ENCODE peak calls at places on chromosomes 3 and 15, in ten cellular contexts. O, Z, T, Q, H, G, K, V, D and X are unnamed samples. For H3K9me3, the result is how much of the 10 kb centered on the place peaks cover.

GRCh38 chr3:60579734-60580133 is 671.5 kb downstream of the FHIT start:
- DNase-seq in O (no peak), Z (no peak), T (no peak), Q (no peak), H (no peak), G (no peak), K (no peak), V (no peak), D (no peak), X (no peak)

GRCh38 chr15:32718082-32718821 is 448 bp downstream of the GREM1 start:
- DNase-seq in O (no peak), Z (no peak), T (no peak), Q (no peak), H (no peak), G (peak), K (no peak), V (no peak), D (peak), X (no peak)

GRCh38 chr3:25355034-25355898 is 72.8 kb upstream of the RARB start:
- DNase-seq in O (no peak), Z (no peak), T (no peak), Q (no peak), H (no peak), G (no peak), K (no peak), V (no peak), D (no peak), X (no peak)

GRCh38 chr3:46416134-46417119 is 9.4 kb downstream of the CCRL2 start:
- DNase-seq in O (no peak), Z (no peak), T (no peak), Q (no peak), H (no peak), G (no peak), K (no peak), V (no peak), D (no peak), X (no peak)

GRCh38 chr3:105883798-105884377 is 15.1 kb upstream of the CBLB start:
- DNase-seq in O (no peak), Z (no peak), T (no peak), Q (no peak), H (no peak), G (no peak), K (no peak), V (no peak), D (no peak), X (no peak)

GRCh38 chr3:64361962-64362735 is 136.9 kb upstream of the PRICKLE2 start:
- DNase-seq in O (no peak), Z (no peak), T (no peak), Q (no peak), H (no peak), G (no peak), K (no peak), V (no peak), D (no peak), X (no peak)

GRCh38 chr3:189967254-189967865 is 153.3 kb downstream of the P3H2 start:
- DNase-seq in O (peak), Z (no peak), T (no peak), Q (no peak), H (peak), G (peak), K (no peak), V (no peak), D (no peak), X (no peak)

GRCh38 chr3:188151438-188151837 is 2.5 kb upstream of the LPP start:
- DNase-seq in O (no peak), Z (no peak), T (no peak), Q (no peak), H (no peak), G (no peak), K (no peak), V (no peak), D (no peak), X (no peak)

GRCh38 chr3:170907519-170908234 is 760 bp downstream of the EIF5A2 start:
- DNase-seq in O (no peak), Z (no peak), T (no peak), Q (peak), H (no peak), G (peak), K (no peak), V (no peak), D (no peak), X (no peak)

GRCh38 chr3:65615329-65615728 is 423.4 kb downstream of the MAGI1 start:
- DNase-seq in O (no peak), Z (no peak), T (no peak), Q (no peak), H (no peak), G (no peak), K (no peak), V (no peak), D (no peak), X (no peak)

GRCh38 chr3:32045091-32045964 is 61.1 kb upstream of the GPD1L start:
- DNase-seq in O (peak), Z (no peak), T (no peak), Q (peak), H (peak), G (peak), K (no peak), V (no peak), D (no peak), X (no peak)

GRCh38 chr3:30193625-30194044 is 412.8 kb upstream of the TGFBR2 start:
- DNase-seq in O (no peak), Z (no peak), T (no peak), Q (no peak), H (no peak), G (no peak), K (no peak), V (no peak), D (no peak), X (no peak)

GRCh38 chr3:65857327-65857726 is 181.4 kb downstream of the MAGI1 start:
- DNase-seq in O (no peak), Z (no peak), T (no peak), Q (no peak), H (no peak), G (no peak), K (no peak), V (no peak), D (no peak), X (no peak)

GRCh38 chr3:150370982-150371381 is 37.1 kb upstream of the TSC22D2 start:
- DNase-seq in O (no peak), Z (no peak), T (no peak), Q (no peak), H (no peak), G (no peak), K (no peak), V (no peak), D (no peak), X (no peak)

GRCh38 chr15:41806291-41807181 is 21.4 kb upstream of the JMJD7 start:
- DNase-seq in O (no peak), Z (no peak), T (peak), Q (no peak), H (peak), G (peak), K (no peak), V (no peak), D (no peak), X (no peak)

GRCh38 chr3:174775603-174776002 is 83.5 kb upstream of the NAALADL2 start:
- DNase-seq in O (no peak), Z (no peak), T (no peak), Q (no peak), H (no peak), G (peak), K (no peak), V (no peak), D (no peak), X (no peak)

GRCh38 chr3:67564973-67565372 is 89.4 kb downstream of the SUCLG2 start:
- DNase-seq in O (no peak), Z (no peak), T (no peak), Q (no peak), H (no peak), G (no peak), K (no peak), V (no peak), D (no peak), X (no peak)

GRCh38 chr3:16462679-16463078 is 50.8 kb downstream of the RFTN1 start:
- DNase-seq in O (no peak), Z (no peak), T (no peak), Q (no peak), H (no peak), G (no peak), K (no peak), V (no peak), D (no peak), X (no peak)

GRCh38 chr3:17302774-17303173 is 418.0 kb downstream of the PLCL2 start:
- DNase-seq in O (no peak), Z (no peak), T (peak), Q (no peak), H (no peak), G (no peak), K (no peak), V (no peak), D (no peak), X (no peak)

GRCh38 chr15:40511093-40511471 is 40.3 kb downstream of the CHST14 start:
- DNase-seq in O (no peak), Z (no peak), T (no peak), Q (peak), H (no peak), G (no peak), K (no peak), V (no peak), D (no peak), X (no peak)

GRCh38 chr3:42123012-42123581 is 31.9 kb downstream of the TRAK1 start:
- DNase-seq in O (no peak), Z (peak), T (no peak), Q (no peak), H (no peak), G (no peak), K (no peak), V (no peak), D (no peak), X (no peak)

GRCh38 chr3:56810912-56811544 is 9.3 kb upstream of the ARHGEF3 start:
- DNase-seq in O (no peak), Z (no peak), T (no peak), Q (no peak), H (no peak), G (no peak), K (no peak), V (no peak), D (no peak), X (no peak)

GRCh38 chr15:66765478-66766281 is 63.6 kb downstream of the SMAD6 start:
- DNase-seq in O (no peak), Z (no peak), T (peak), Q (peak), H (peak), G (no peak), K (no peak), V (no peak), D (peak), X (no peak)

GRCh38 chr3:99714146-99714545 is 75.8 kb downstream of the COL8A1 start:
- DNase-seq in O (no peak), Z (no peak), T (no peak), Q (no peak), H (no peak), G (no peak), K (no peak), V (no peak), D (no peak), X (no peak)

GRCh38 chr3:189132125-189132744 is 39.5 kb upstream of the TPRG1 start:
- DNase-seq in O (no peak), Z (peak), T (peak), Q (no peak), H (peak), G (no peak), K (no peak), V (peak), D (no peak), X (peak)

GRCh38 chr15:64623347-64624024 is 151.9 kb downstream of the RBPMS2 start:
- DNase-seq in O (no peak), Z (no peak), T (no peak), Q (no peak), H (no peak), G (no peak), K (no peak), V (no peak), D (no peak), X (no peak)

GRCh38 chr3:133295199-133295901 is 104.5 kb upstream of the BFSP2 start:
- DNase-seq in O (no peak), Z (no peak), T (no peak), Q (no peak), H (no peak), G (no peak), K (no peak), V (no peak), D (no peak), X (no peak)

GRCh38 chr3:126051741-126052140 is 32.2 kb downstream of the SLC41A3 start:
- DNase-seq in O (no peak), Z (no peak), T (no peak), Q (no peak), H (no peak), G (no peak), K (no peak), V (no peak), D (no peak), X (no peak)

GRCh38 chr3:196611761-196612483 is 27.6 kb upstream of the NRROS start:
- DNase-seq in O (no peak), Z (no peak), T (no peak), Q (no peak), H (no peak), G (no peak), K (no peak), V (no peak), D (no peak), X (no peak)

GRCh38 chr15:60787737-60788513 is 309.0 kb upstream of the ICE2 start:
- DNase-seq in O (no peak), Z (no peak), T (no peak), Q (no peak), H (no peak), G (no peak), K (no peak), V (peak), D (no peak), X (no peak)

GRCh38 chr3:15331606-15332404 is 581 bp downstream of the SH3BP5 start:
- DNase-seq in O (no peak), Z (peak), T (peak), Q (peak), H (no peak), G (no peak), K (no peak), V (peak), D (peak), X (peak)

GRCh38 chr3:46965151-46965550 is 11.4 kb downstream of the CCDC12 start:
- DNase-seq in O (no peak), Z (no peak), T (no peak), Q (no peak), H (no peak), G (no peak), K (no peak), V (no peak), D (no peak), X (no peak)

GRCh38 chr15:75554717-75555116 is 24.4 kb downstream of the PTPN9 start:
- DNase-seq in O (no peak), Z (no peak), T (no peak), Q (no peak), H (no peak), G (peak), K (no peak), V (no peak), D (no peak), X (no peak)

GRCh38 chr3:12286927-12287726 is 1.7 kb upstream of the PPARG start:
- DNase-seq in O (no peak), Z (peak), T (peak), Q (peak), H (no peak), G (peak), K (no peak), V (no peak), D (peak), X (no peak)

GRCh38 chr3:131960324-131960723 is 74.5 kb downstream of the CPNE4 start:
- DNase-seq in O (no peak), Z (no peak), T (no peak), Q (no peak), H (no peak), G (no peak), K (no peak), V (no peak), D (no peak), X (no peak)

DNA sequence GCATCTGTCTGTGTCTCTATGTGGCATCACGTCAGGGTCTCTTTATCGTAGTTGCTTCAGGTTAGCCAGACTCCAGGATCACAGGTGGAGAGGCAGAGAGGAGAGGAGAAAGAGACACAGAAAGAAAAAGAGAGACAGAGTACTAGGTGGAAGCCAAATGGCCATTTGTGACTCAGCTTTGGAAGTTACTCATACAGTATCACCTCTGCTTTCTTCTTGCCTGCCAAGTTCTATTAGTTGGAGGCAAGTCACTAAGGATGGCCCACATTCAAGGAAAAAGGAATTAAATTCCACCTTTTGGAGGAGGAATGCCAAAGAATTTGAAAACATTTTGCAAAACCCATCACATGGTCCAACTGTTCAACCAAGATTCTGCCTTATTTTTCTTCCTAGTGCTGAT is 291.0 kb downstream of the CHL1 start:
- DNase-seq in O (no peak), Z (no peak), T (no peak), Q (no peak), H (no peak), G (no peak), K (no peak), V (no peak), D (no peak), X (no peak)
- H3K9me3 ChIP-seq in O (under half), Z (under half), T (under half), Q (under half), H (under half), G (under half), K (under half), V (under half), D (under half), X (under half)

GRCh38 chr3:109902549-109902948 is 565.2 kb upstream of the DPPA4 start:
- DNase-seq in O (no peak), Z (no peak), T (no peak), Q (no peak), H (no peak), G (no peak), K (no peak), V (no peak), D (no peak), X (no peak)

GRCh38 chr3:109899930-109900329 is 562.6 kb upstream of the DPPA4 start:
- DNase-seq in O (no peak), Z (no peak), T (no peak), Q (no peak), H (no peak), G (no peak), K (no peak), V (no peak), D (no peak), X (no peak)

GRCh38 chr3:109900774-109901173 is 563.4 kb upstream of the DPPA4 start:
- DNase-seq in O (no peak), Z (no peak), T (no peak), Q (no peak), H (no peak), G (no peak), K (no peak), V (no peak), D (no peak), X (no peak)

GRCh38 chr3:109897734-109898133 is 560.4 kb upstream of the DPPA4 start:
- DNase-seq in O (no peak), Z (no peak), T (no peak), Q (no peak), H (no peak), G (no peak), K (no peak), V (no peak), D (no peak), X (no peak)

DNA sequence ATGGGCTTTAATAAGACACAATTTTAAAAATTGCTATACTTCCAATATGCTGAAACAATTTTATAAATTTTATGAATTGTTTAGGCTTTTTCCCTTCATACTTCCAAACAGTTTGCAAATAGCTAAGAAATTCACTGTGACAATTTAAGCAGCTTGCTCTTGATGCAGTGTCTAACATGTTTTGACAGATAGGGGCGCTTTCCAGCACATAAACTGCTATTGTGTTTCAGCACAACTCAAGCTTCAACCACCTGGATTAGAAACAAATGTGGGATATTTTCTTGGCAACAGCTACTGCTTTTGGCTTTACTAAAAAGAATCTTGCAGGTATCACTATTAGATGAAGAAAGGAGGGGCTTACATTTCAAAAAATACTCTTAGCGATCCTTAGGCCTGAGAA is 565.8 kb upstream of the DPPA4 start:
- DNase-seq in O (no peak), Z (no peak), T (no peak), Q (no peak), H (no peak), G (peak), K (no peak), V (no peak), D (no peak), X (no peak)
- H3K9me3 ChIP-seq in O (under half), Z (under half), T (under half), Q (under half), H (under half), G (under half), K (under half), V (under half), D (under half), X (under half)

GRCh38 chr15:47876986-47877385 is 159.7 kb downstream of the SEMA6D start:
- DNase-seq in O (no peak), Z (no peak), T (no peak), Q (no peak), H (no peak), G (no peak), K (no peak), V (no peak), D (no peak), X (no peak)
- H3K9me3 ChIP-seq in O (under half), Z (under half), T (under half), Q (under half), H (under half), G (under half), K (under half), V (under half), D (under half), X (under half)

DNA sequence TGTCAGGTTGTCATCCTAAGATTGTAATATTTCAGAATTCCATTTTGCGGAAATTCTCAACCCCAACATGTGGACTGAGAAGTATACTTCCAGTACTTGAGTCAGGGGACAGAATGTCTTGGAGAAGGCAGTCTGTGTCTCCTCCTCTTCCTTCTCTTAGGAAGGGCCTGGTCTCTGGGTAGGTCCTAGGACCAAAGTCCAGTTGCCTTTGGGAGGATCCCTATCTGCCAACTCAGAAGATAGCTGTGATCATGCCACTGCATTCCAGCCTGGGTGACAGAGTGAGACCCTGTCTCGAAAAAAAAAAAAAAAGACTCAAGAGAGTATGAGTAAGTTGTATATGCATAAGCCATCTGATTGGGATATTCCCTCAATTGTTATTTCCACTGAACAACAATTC is 23.9 kb upstream of the FAM3D start:
- DNase-seq in O (no peak), Z (no peak), T (no peak), Q (no peak), H (no peak), G (no peak), K (no peak), V (no peak), D (no peak), X (no peak)
- H3K9me3 ChIP-seq in O (half or more), Z (under half), T (under half), Q (under half), H (under half), G (under half), K (under half), V (under half), D (under half), X (under half)

GRCh38 chr15:26620528-26620927 is 152.3 kb downstream of the GABRB3 start:
- DNase-seq in O (no peak), Z (no peak), T (no peak), Q (no peak), H (no peak), G (no peak), K (no peak), V (no peak), D (no peak), X (no peak)
- H3K9me3 ChIP-seq in O (under half), Z (under half), T (under half), Q (under half), H (under half), G (under half), K (under half), V (under half), D (under half), X (under half)

GRCh38 chr3:191154827-191155226 is 44.2 kb upstream of the OSTN start:
- DNase-seq in O (no peak), Z (no peak), T (no peak), Q (no peak), H (no peak), G (no peak), K (no peak), V (no peak), D (no peak), X (no peak)

GRCh38 chr3:191148131-191148530 is 50.9 kb upstream of the OSTN start:
- DNase-seq in O (no peak), Z (no peak), T (no peak), Q (no peak), H (no peak), G (no peak), K (no peak), V (no peak), D (no peak), X (no peak)

GRCh38 chr3:191151653-191152052 is 47.4 kb upstream of the OSTN start:
- DNase-seq in O (no peak), Z (no peak), T (no peak), Q (no peak), H (no peak), G (no peak), K (no peak), V (no peak), D (no peak), X (no peak)
- H3K9me3 ChIP-seq in O (under half), Z (under half), T (under half), Q (under half), H (under half), G (under half), K (under half), V (under half), D (under half), X (under half)